ENCODE peak calls at places on chromosomes 7 and 10, in seven cellular contexts. One of them, this sample, is unnamed.

GRCh38 chr10:17430647-17431355 is 23.6 kb downstream of the ST8SIA6 start:
- DNase-seq in heart left ventricle: peak
- DNase-seq in MM.1S: peak
- DNase-seq in activated naive CD4-positive, alpha-beta T cell treated with Interleukin-2 at 50 U/mL for 16 hours: peak
- DNase-seq in uterus: peak
- DNase-seq in bronchial epithelial cell: peak
- DNase-seq in occipital lobe: peak
- DNase-seq in this sample: peak

GRCh38 chr10:119461380-119461779 is 81.1 kb downstream of the RGS10 start:
- DNase-seq in activated naive CD4-positive, alpha-beta T cell treated with Interleukin-2 at 50 U/mL for 16 hours: no peak
- DNase-seq in occipital lobe: no peak
- DNase-seq in heart left ventricle: no peak
- DNase-seq in MM.1S: no peak
- DNase-seq in bronchial epithelial cell: peak
- DNase-seq in uterus: no peak
- DNase-seq in this sample: no peak

GRCh38 chr7:1733206-1733907 is 63.3 kb downstream of the ELFN1 start:
- DNase-seq in MM.1S: no peak
- DNase-seq in bronchial epithelial cell: no peak
- DNase-seq in activated naive CD4-positive, alpha-beta T cell treated with Interleukin-2 at 50 U/mL for 16 hours: no peak
- DNase-seq in heart left ventricle: no peak
- DNase-seq in uterus: no peak
- DNase-seq in occipital lobe: no peak
- DNase-seq in this sample: no peak

GRCh38 chr7:43586251-43586900 is 3.5 kb downstream of the STK17A start:
- DNase-seq in uterus: no peak
- DNase-seq in occipital lobe: no peak
- DNase-seq in activated naive CD4-positive, alpha-beta T cell treated with Interleukin-2 at 50 U/mL for 16 hours: no peak
- DNase-seq in MM.1S: peak
- DNase-seq in heart left ventricle: no peak
- DNase-seq in bronchial epithelial cell: peak
- DNase-seq in this sample: no peak

GRCh38 chr10:10677479-10677878 is 340.2 kb upstream of the CELF2 start:
- DNase-seq in occipital lobe: no peak
- DNase-seq in MM.1S: peak
- DNase-seq in heart left ventricle: peak
- DNase-seq in uterus: peak
- DNase-seq in bronchial epithelial cell: peak
- DNase-seq in activated naive CD4-positive, alpha-beta T cell treated with Interleukin-2 at 50 U/mL for 16 hours: no peak
- DNase-seq in this sample: peak

GRCh38 chr7:149294641-149295480 is 32.9 kb downstream of the ZNF783 start:
- DNase-seq in heart left ventricle: no peak
- DNase-seq in bronchial epithelial cell: no peak
- DNase-seq in uterus: no peak
- DNase-seq in activated naive CD4-positive, alpha-beta T cell treated with Interleukin-2 at 50 U/mL for 16 hours: no peak
- DNase-seq in MM.1S: no peak
- DNase-seq in occipital lobe: no peak
- DNase-seq in this sample: peak

GRCh38 chr7:1700536-1701333 is 30.7 kb downstream of the ELFN1 start:
- DNase-seq in MM.1S: no peak
- DNase-seq in uterus: no peak
- DNase-seq in bronchial epithelial cell: no peak
- DNase-seq in occipital lobe: no peak
- DNase-seq in activated naive CD4-positive, alpha-beta T cell treated with Interleukin-2 at 50 U/mL for 16 hours: no peak
- DNase-seq in heart left ventricle: peak
- DNase-seq in this sample: peak

GRCh38 chr10:103542764-103543616 is 49.5 kb downstream of the NEURL1 start:
- DNase-seq in heart left ventricle: no peak
- DNase-seq in uterus: peak
- DNase-seq in MM.1S: peak
- DNase-seq in activated naive CD4-positive, alpha-beta T cell treated with Interleukin-2 at 50 U/mL for 16 hours: peak
- DNase-seq in bronchial epithelial cell: peak
- DNase-seq in occipital lobe: peak
- DNase-seq in this sample: peak

GRCh38 chr7:123271856-123272255 is 72.1 kb upstream of the SLC13A1 start:
- DNase-seq in bronchial epithelial cell: no peak
- DNase-seq in uterus: no peak
- DNase-seq in occipital lobe: no peak
- DNase-seq in MM.1S: no peak
- DNase-seq in heart left ventricle: no peak
- DNase-seq in activated naive CD4-positive, alpha-beta T cell treated with Interleukin-2 at 50 U/mL for 16 hours: no peak
- DNase-seq in this sample: no peak

GRCh38 chr10:43225787-43226153 is 41.1 kb downstream of the RASGEF1A start:
- DNase-seq in bronchial epithelial cell: no peak
- DNase-seq in heart left ventricle: peak
- DNase-seq in uterus: peak
- DNase-seq in activated naive CD4-positive, alpha-beta T cell treated with Interleukin-2 at 50 U/mL for 16 hours: peak
- DNase-seq in occipital lobe: no peak
- DNase-seq in MM.1S: no peak
- DNase-seq in this sample: no peak

GRCh38 chr7:108016841-108017775 is 14.1 kb upstream of the LAMB1 start:
- DNase-seq in bronchial epithelial cell: peak
- DNase-seq in MM.1S: no peak
- DNase-seq in heart left ventricle: no peak
- DNase-seq in activated naive CD4-positive, alpha-beta T cell treated with Interleukin-2 at 50 U/mL for 16 hours: no peak
- DNase-seq in occipital lobe: no peak
- DNase-seq in uterus: no peak
- DNase-seq in this sample: no peak

GRCh38 chr7:95596183-95597135 is at the start of gene PDK4:
- DNase-seq in bronchial epithelial cell: no peak
- DNase-seq in MM.1S: no peak
- DNase-seq in activated naive CD4-positive, alpha-beta T cell treated with Interleukin-2 at 50 U/mL for 16 hours: no peak
- DNase-seq in uterus: peak
- DNase-seq in occipital lobe: peak
- DNase-seq in heart left ventricle: peak
- DNase-seq in this sample: peak

GRCh38 chr10:79191951-79192676 is 123.3 kb downstream of the ZMIZ1 start:
- DNase-seq in bronchial epithelial cell: no peak
- DNase-seq in activated naive CD4-positive, alpha-beta T cell treated with Interleukin-2 at 50 U/mL for 16 hours: no peak
- DNase-seq in heart left ventricle: no peak
- DNase-seq in uterus: no peak
- DNase-seq in MM.1S: no peak
- DNase-seq in occipital lobe: no peak
- DNase-seq in this sample: no peak

GRCh38 chr10:1527951-1528350 is 209.4 kb downstream of the ADARB2 start:
- DNase-seq in uterus: no peak
- DNase-seq in bronchial epithelial cell: no peak
- DNase-seq in MM.1S: no peak
- DNase-seq in activated naive CD4-positive, alpha-beta T cell treated with Interleukin-2 at 50 U/mL for 16 hours: no peak
- DNase-seq in heart left ventricle: no peak
- DNase-seq in occipital lobe: no peak
- DNase-seq in this sample: no peak

GRCh38 chr7:72476608-72477305 is 64.6 kb upstream of the CALN1 start:
- DNase-seq in heart left ventricle: no peak
- DNase-seq in uterus: no peak
- DNase-seq in activated naive CD4-positive, alpha-beta T cell treated with Interleukin-2 at 50 U/mL for 16 hours: no peak
- DNase-seq in MM.1S: no peak
- DNase-seq in occipital lobe: no peak
- DNase-seq in bronchial epithelial cell: no peak
- DNase-seq in this sample: peak

GRCh38 chr7:28293529-28293835 is 112.9 kb upstream of the JAZF1 start:
- DNase-seq in heart left ventricle: no peak
- DNase-seq in MM.1S: no peak
- DNase-seq in activated naive CD4-positive, alpha-beta T cell treated with Interleukin-2 at 50 U/mL for 16 hours: no peak
- DNase-seq in uterus: no peak
- DNase-seq in bronchial epithelial cell: no peak
- DNase-seq in occipital lobe: no peak
- DNase-seq in this sample: no peak

GRCh38 chr7:37430126-37430525 is 18.5 kb downstream of the ELMO1 start:
- DNase-seq in bronchial epithelial cell: no peak
- DNase-seq in activated naive CD4-positive, alpha-beta T cell treated with Interleukin-2 at 50 U/mL for 16 hours: no peak
- DNase-seq in occipital lobe: no peak
- DNase-seq in MM.1S: no peak
- DNase-seq in heart left ventricle: no peak
- DNase-seq in uterus: no peak
- DNase-seq in this sample: peak

GRCh38 chr10:124992462-124993344 is 50.8 kb downstream of the ZRANB1 start:
- DNase-seq in occipital lobe: peak
- DNase-seq in MM.1S: peak
- DNase-seq in heart left ventricle: peak
- DNase-seq in bronchial epithelial cell: peak
- DNase-seq in uterus: peak
- DNase-seq in activated naive CD4-positive, alpha-beta T cell treated with Interleukin-2 at 50 U/mL for 16 hours: peak
- DNase-seq in this sample: no peak

GRCh38 chr10:29470843-29471482 is 163.8 kb downstream of the SVIL start:
- DNase-seq in heart left ventricle: no peak
- DNase-seq in activated naive CD4-positive, alpha-beta T cell treated with Interleukin-2 at 50 U/mL for 16 hours: no peak
- DNase-seq in bronchial epithelial cell: no peak
- DNase-seq in MM.1S: no peak
- DNase-seq in uterus: no peak
- DNase-seq in occipital lobe: no peak
- DNase-seq in this sample: peak

GRCh38 chr10:88389456-88389855 is 193.7 kb downstream of the RNLS start:
- DNase-seq in occipital lobe: no peak
- DNase-seq in heart left ventricle: no peak
- DNase-seq in uterus: peak
- DNase-seq in MM.1S: peak
- DNase-seq in activated naive CD4-positive, alpha-beta T cell treated with Interleukin-2 at 50 U/mL for 16 hours: no peak
- DNase-seq in bronchial epithelial cell: peak
- DNase-seq in this sample: no peak

GRCh38 chr7:12066561-12066960 is 144.5 kb upstream of the TMEM106B start:
- DNase-seq in MM.1S: no peak
- DNase-seq in occipital lobe: no peak
- DNase-seq in uterus: no peak
- DNase-seq in bronchial epithelial cell: peak
- DNase-seq in activated naive CD4-positive, alpha-beta T cell treated with Interleukin-2 at 50 U/mL for 16 hours: no peak
- DNase-seq in heart left ventricle: no peak
- DNase-seq in this sample: no peak

GRCh38 chr7:156220701-156221100 is 408.4 kb upstream of the SHH start:
- DNase-seq in uterus: no peak
- DNase-seq in bronchial epithelial cell: no peak
- DNase-seq in MM.1S: no peak
- DNase-seq in occipital lobe: no peak
- DNase-seq in heart left ventricle: no peak
- DNase-seq in activated naive CD4-positive, alpha-beta T cell treated with Interleukin-2 at 50 U/mL for 16 hours: no peak
- DNase-seq in this sample: peak

GRCh38 chr10:119507115-119507514 is 35.4 kb downstream of the RGS10 start:
- DNase-seq in heart left ventricle: no peak
- DNase-seq in uterus: no peak
- DNase-seq in occipital lobe: no peak
- DNase-seq in MM.1S: no peak
- DNase-seq in bronchial epithelial cell: no peak
- DNase-seq in activated naive CD4-positive, alpha-beta T cell treated with Interleukin-2 at 50 U/mL for 16 hours: no peak
- DNase-seq in this sample: no peak

GRCh38 chr7:96962221-96962620 is 43.1 kb upstream of the DLX6 start:
- DNase-seq in uterus: peak
- DNase-seq in activated naive CD4-positive, alpha-beta T cell treated with Interleukin-2 at 50 U/mL for 16 hours: no peak
- DNase-seq in bronchial epithelial cell: peak
- DNase-seq in MM.1S: no peak
- DNase-seq in heart left ventricle: no peak
- DNase-seq in occipital lobe: no peak
- DNase-seq in this sample: no peak

GRCh38 chr7:117731455-117731854 is 141.8 kb downstream of the CTTNBP2 start:
- DNase-seq in bronchial epithelial cell: no peak
- DNase-seq in uterus: no peak
- DNase-seq in MM.1S: no peak
- DNase-seq in heart left ventricle: no peak
- DNase-seq in activated naive CD4-positive, alpha-beta T cell treated with Interleukin-2 at 50 U/mL for 16 hours: no peak
- DNase-seq in occipital lobe: no peak
- DNase-seq in this sample: peak

GRCh38 chr7:89054364-89054763 is 258.8 kb upstream of the TEX47 start:
- DNase-seq in occipital lobe: no peak
- DNase-seq in uterus: no peak
- DNase-seq in MM.1S: no peak
- DNase-seq in activated naive CD4-positive, alpha-beta T cell treated with Interleukin-2 at 50 U/mL for 16 hours: no peak
- DNase-seq in heart left ventricle: no peak
- DNase-seq in bronchial epithelial cell: no peak
- DNase-seq in this sample: no peak

GRCh38 chr7:92550194-92550593 is 21.6 kb downstream of the RBM48 start:
- DNase-seq in activated naive CD4-positive, alpha-beta T cell treated with Interleukin-2 at 50 U/mL for 16 hours: no peak
- DNase-seq in occipital lobe: no peak
- DNase-seq in bronchial epithelial cell: no peak
- DNase-seq in MM.1S: no peak
- DNase-seq in uterus: no peak
- DNase-seq in heart left ventricle: no peak
- DNase-seq in this sample: no peak

GRCh38 chr7:150715293-150715692 is 1.1 kb upstream of the GIMAP1 start:
- DNase-seq in activated naive CD4-positive, alpha-beta T cell treated with Interleukin-2 at 50 U/mL for 16 hours: peak
- DNase-seq in occipital lobe: no peak
- DNase-seq in heart left ventricle: no peak
- DNase-seq in uterus: no peak
- DNase-seq in bronchial epithelial cell: no peak
- DNase-seq in MM.1S: no peak
- DNase-seq in this sample: no peak

GRCh38 chr10:15046626-15047025 is 2.9 kb downstream of the OLAH start:
- DNase-seq in activated naive CD4-positive, alpha-beta T cell treated with Interleukin-2 at 50 U/mL for 16 hours: no peak
- DNase-seq in uterus: no peak
- DNase-seq in bronchial epithelial cell: no peak
- DNase-seq in occipital lobe: no peak
- DNase-seq in MM.1S: no peak
- DNase-seq in heart left ventricle: no peak
- DNase-seq in this sample: no peak

GRCh38 chr7:44969701-44970494 is 8.9 kb downstream of the MYO1G start:
- DNase-seq in uterus: no peak
- DNase-seq in activated naive CD4-positive, alpha-beta T cell treated with Interleukin-2 at 50 U/mL for 16 hours: no peak
- DNase-seq in bronchial epithelial cell: no peak
- DNase-seq in heart left ventricle: no peak
- DNase-seq in occipital lobe: no peak
- DNase-seq in MM.1S: no peak
- DNase-seq in this sample: no peak

This sample was measured in lower leg skin.